ENCODE peak calls at places on chromosomes 16 and 17, in four cellular contexts. V is GM12864, B is progenitor cell of endocrine pancreas, R is GM23338. N is an unnamed sample.

GRCh38 chr17:32019228-32019627 is 12.0 kb downstream of the LRRC37B start:
- DNase-seq in V (no peak), B (no peak), R (no peak), N (no peak)

GRCh38 chr17:41360291-41360995 is 9.2 kb downstream of the KRT33B start:
- DNase-seq in V (no peak), B (no peak), R (no peak), N (no peak)

GRCh38 chr16:82748026-82748425 is 121.3 kb downstream of the CDH13 start:
- DNase-seq in V (no peak), B (no peak), R (no peak), N (no peak)

GRCh38 chr17:30429155-30429554 is 48.1 kb upstream of the GOSR1 start:
- DNase-seq in V (no peak), B (no peak), R (no peak), N (no peak)

GRCh38 chr17:42387663-42388380 is 420 bp downstream of the STAT3 start:
- DNase-seq in V (no peak), B (peak; percentile 21), R (peak; percentile 78), N (no peak)

GRCh38 chr17:76123127-76123499 is 17.9 kb downstream of the FOXJ1 start:
- DNase-seq in V (no peak), B (no peak), R (no peak), N (no peak)

GRCh38 chr17:46026045-46026814 is 27.2 kb downstream of the STH start:
- DNase-seq in V (no peak), B (no peak), R (peak; percentile 41), N (no peak)

GRCh38 chr16:88541109-88541508 is 29.1 kb upstream of the ZC3H18 start:
- DNase-seq in V (no peak), B (no peak), R (peak; percentile 0), N (no peak)

GRCh38 chr17:75535119-75535537 is 9.6 kb downstream of the LLGL2 start:
- DNase-seq in V (no peak), B (peak; percentile 52), R (no peak), N (peak; percentile 73)

GRCh38 chr16:53504665-53505064 is 1.7 kb upstream of the AKTIP start:
- DNase-seq in V (no peak), B (no peak), R (no peak), N (no peak)

GRCh38 chr17:66426397-66427033 is 124.1 kb downstream of the PRKCA start:
- DNase-seq in V (peak; percentile 13), B (no peak), R (peak; percentile 65), N (peak; percentile 28)
- TF ChIP-seq CTCF in V (peak; percentile 50), B (no peak), R (peak; percentile 52), N (no peak)

GRCh38 chr17:1398900-1399299 is 1.1 kb downstream of the YWHAE start:
- DNase-seq in V (no peak), B (no peak), R (no peak), N (no peak)

GRCh38 chr17:1399679-1400512 is at the start of gene YWHAE:
- DNase-seq in V (peak; percentile 74), B (peak; percentile 94), R (peak; percentile 99), N (peak; percentile 97)

GRCh38 chr17:1402268-1402598 is 2.2 kb upstream of the YWHAE start:
- DNase-seq in V (no peak), B (no peak), R (no peak), N (no peak)

GRCh38 chr17:1399366-1399678 is 700 bp downstream of the YWHAE start:
- DNase-seq in V (no peak), B (no peak), R (no peak), N (no peak)

DNA sequence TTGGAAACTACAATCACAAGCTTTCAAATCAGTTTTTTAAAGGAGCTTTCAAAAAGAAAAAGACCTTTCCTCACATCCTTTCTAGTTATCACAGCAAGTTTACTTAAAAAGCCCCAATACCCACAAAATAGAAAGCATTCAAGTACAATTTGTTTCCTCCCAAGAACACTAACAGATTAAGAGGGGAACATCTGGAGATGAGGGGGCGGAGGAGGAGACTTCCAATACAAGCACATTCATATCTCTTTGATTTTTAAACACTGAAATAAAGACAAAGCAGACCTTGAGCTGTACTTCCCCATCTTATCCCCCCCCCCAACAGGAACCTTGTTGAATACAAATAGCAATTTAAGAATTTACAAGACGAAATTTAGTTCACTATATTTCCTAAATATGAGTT is 2.0 kb downstream of the YWHAE start:
- DNase-seq in V (no peak), B (no peak), R (no peak), N (no peak)
- TF ChIP-seq CTCF in V (no peak), B (no peak), R (no peak), N (no peak)

DNA sequence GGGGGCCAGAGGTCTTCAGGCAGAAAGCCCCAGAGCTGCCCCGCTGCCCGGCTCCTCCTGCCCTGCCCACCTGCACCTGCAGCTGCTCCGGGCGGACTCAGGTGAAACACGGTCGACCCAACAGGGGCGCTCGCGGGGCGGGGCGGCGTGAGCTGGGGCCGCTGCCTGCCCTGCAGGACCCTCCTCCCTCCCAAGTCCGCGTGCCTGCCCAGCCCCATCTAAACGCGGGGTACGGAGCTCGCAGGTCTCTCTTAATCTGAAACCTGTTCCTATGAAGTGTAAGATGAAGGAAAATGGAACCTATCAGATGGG is 28.1 kb downstream of the GNPTG start:
- DNase-seq in V (no peak), B (no peak), R (peak; percentile 83), N (no peak)
- TF ChIP-seq CTCF in V (no peak), B (peak; percentile 37), R (peak; percentile 7), N (no peak)

GRCh38 chr17:58121925-58122324 is 26.3 kb upstream of the OR4D1 start:
- DNase-seq in V (no peak), B (no peak), R (peak; percentile 69), N (peak; percentile 44)
- TF ChIP-seq CTCF in V (peak; percentile 18), B (peak; percentile 23), R (peak; percentile 63), N (peak; percentile 18)

GRCh38 chr17:58487589-58488427 is at the start of gene HSF5:
- DNase-seq in V (no peak), B (no peak), R (peak; percentile 87), N (peak; percentile 66)
- TF ChIP-seq CTCF in V (peak; percentile 26), B (no peak), R (peak; percentile 63), N (peak; percentile 48)

GRCh38 chr16:15704545-15704987 is 54.5 kb downstream of the NDE1 start:
- DNase-seq in V (peak; percentile 25), B (peak; percentile 58), R (peak; percentile 86), N (peak; percentile 76)

GRCh38 chr16:15707332-15707731 is 57.3 kb downstream of the NDE1 start:
- DNase-seq in V (no peak), B (no peak), R (no peak), N (no peak)

GRCh38 chr16:15701975-15702970 is 52.2 kb downstream of the NDE1 start:
- DNase-seq in V (no peak), B (no peak), R (no peak), N (no peak)

GRCh38 chr16:15703029-15703736 is 53.1 kb downstream of the NDE1 start:
- DNase-seq in V (no peak), B (no peak), R (no peak), N (no peak)

GRCh38 chr16:15705064-15705565 is 55.1 kb downstream of the NDE1 start:
- DNase-seq in V (no peak), B (no peak), R (no peak), N (no peak)
- TF ChIP-seq CTCF in V (no peak), B (no peak), R (no peak), N (no peak)

GRCh38 chr17:50603340-50603739 is 31.3 kb upstream of the ABCC3 start:
- DNase-seq in V (no peak), B (no peak), R (peak; percentile 72), N (no peak)
- TF ChIP-seq CTCF in V (peak; percentile 54), B (peak; percentile 44), R (peak; percentile 34), N (no peak)

GRCh38 chr17:2394775-2395191 is 6.1 kb downstream of the MNT start:
- DNase-seq in V (no peak), B (no peak), R (no peak), N (no peak)

GRCh38 chr17:2396192-2396567 is 4.7 kb downstream of the MNT start:
- DNase-seq in V (no peak), B (no peak), R (no peak), N (no peak)

GRCh38 chr17:2396568-2397246 is 4.2 kb downstream of the MNT start:
- DNase-seq in V (peak; percentile 60), B (peak; percentile 71), R (peak; percentile 96), N (peak; percentile 77)

GRCh38 chr17:2393954-2394749 is 6.7 kb downstream of the MNT start:
- DNase-seq in V (no peak), B (no peak), R (peak; percentile 92), N (no peak)

DNA sequence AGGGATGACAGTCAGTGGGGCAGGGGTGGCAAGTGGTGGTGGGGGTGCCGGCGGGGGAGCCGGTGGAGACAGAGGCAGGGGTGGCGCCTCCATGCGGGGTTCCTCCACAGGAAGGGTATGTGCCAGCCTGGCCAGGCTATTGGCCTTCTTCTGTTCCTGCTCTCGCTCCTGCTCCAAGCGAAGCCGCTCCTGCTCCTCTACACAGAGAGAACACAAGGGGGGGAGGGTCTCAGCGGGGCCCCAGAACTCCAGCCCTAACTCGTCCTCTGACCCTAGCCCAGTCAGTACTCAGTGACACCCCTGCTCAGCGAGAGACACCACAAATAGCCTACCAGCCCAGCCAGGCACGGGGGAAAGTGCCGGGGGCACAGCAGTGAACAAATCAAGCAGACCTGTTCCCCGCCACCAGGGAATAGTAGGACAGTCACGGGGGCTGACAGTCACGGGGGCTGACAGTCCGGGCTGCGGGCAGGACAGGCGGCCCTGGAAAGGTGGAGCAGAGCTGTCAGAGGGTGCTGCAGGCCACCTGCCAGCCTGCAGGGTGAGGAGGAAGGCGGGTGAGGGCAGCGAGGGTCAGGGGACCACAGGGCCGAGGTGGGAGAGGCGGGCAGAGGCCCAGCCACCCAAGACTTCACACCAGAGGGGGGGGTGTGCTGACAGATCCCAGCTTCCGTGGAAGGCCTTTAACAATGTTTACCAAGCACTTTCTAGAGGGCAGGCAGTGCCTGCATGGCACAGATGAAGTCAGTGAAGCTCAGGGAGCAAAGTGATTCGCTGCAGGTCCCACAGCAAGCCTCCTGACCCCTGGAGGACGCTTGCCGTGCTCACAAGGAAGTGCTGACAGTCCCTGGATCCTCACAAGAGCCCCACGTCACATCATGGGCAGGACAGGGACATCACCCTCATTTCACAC is 5.3 kb downstream of the MNT start:
- DNase-seq in V (no peak), B (no peak), R (no peak), N (no peak)
- TF ChIP-seq CTCF in V (no peak), B (no peak), R (no peak), N (no peak)